ENCODE peak calls at places on chromosomes 11 and 22, in six cellular contexts. R, H, B, D, X and F are unnamed samples.

GRCh38 chr11:126391970-126392637 is 36.6 kb downstream of the ST3GAL4 start:
- DNase-seq in D (no peak), H (no peak), B (no peak), X (no peak), R (no peak), F (no peak)

GRCh38 chr11:1298695-1299492 is 10.5 kb downstream of the TOLLIP start:
- DNase-seq in X (peak; percentile 80), D (no peak), H (peak; percentile 46), R (peak; percentile 85), B (peak; percentile 90), F (no peak)

GRCh38 chr11:10990637-10991036 is 132.8 kb upstream of the ZBED5 start:
- DNase-seq in B (no peak), X (no peak), H (peak; percentile 7), D (no peak), R (no peak), F (no peak)

GRCh38 chr22:31659246-31659645 is 2.8 kb downstream of the PISD start:
- DNase-seq in H (peak; percentile 50), B (no peak), X (no peak), D (no peak), R (no peak), F (no peak)

GRCh38 chr11:74749127-74749964 is 697 bp downstream of the RNF169 start:
- DNase-seq in R (peak; percentile 54), D (no peak), X (peak; percentile 55), B (no peak), H (peak; percentile 53), F (no peak)

GRCh38 chr11:112165049-112165448 is 1.2 kb upstream of the IL18 start:
- DNase-seq in X (no peak), R (no peak), H (no peak), D (no peak), B (no peak), F (no peak)

GRCh38 chr22:33600595-33600994 is 319.7 kb downstream of the LARGE1 start:
- DNase-seq in R (no peak), B (no peak), X (no peak), D (no peak), H (no peak), F (no peak)

GRCh38 chr22:31995046-31995445 is 48.0 kb upstream of the SLC5A1 start:
- DNase-seq in D (no peak), R (no peak), X (no peak), B (no peak), H (no peak), F (no peak)

GRCh38 chr11:65500262-65501004 is 1.6 kb downstream of the MALAT1 start:
- DNase-seq in B (no peak), R (no peak), X (no peak), D (no peak), H (peak; percentile 41), F (no peak)

GRCh38 chr11:130786987-130787688 is 129.1 kb downstream of the SNX19 start:
- DNase-seq in R (no peak), D (no peak), H (peak; percentile 57), B (no peak), X (no peak), F (no peak)

GRCh38 chr22:36329217-36330078 is 58.3 kb downstream of the MYH9 start:
- DNase-seq in B (peak; percentile 97), H (peak; percentile 99), D (no peak), R (peak; percentile 51), X (peak; percentile 57), F (peak; percentile 66)

GRCh38 chr22:18104566-18104965 is 6.0 kb upstream of the TUBA8 start:
- DNase-seq in H (peak; percentile 26), D (no peak), X (no peak), B (no peak), R (no peak), F (no peak)

GRCh38 chr11:10382518-10382917 is 72.5 kb upstream of the AMPD3 start:
- DNase-seq in B (no peak), D (no peak), R (no peak), X (no peak), H (no peak), F (no peak)

GRCh38 chr11:78290293-78291176 is 101.8 kb downstream of the USP35 start:
- DNase-seq in R (peak; percentile 28), X (no peak), D (no peak), B (no peak), H (no peak), F (peak; percentile 72)

GRCh38 chr11:44638032-44638431 is 72.6 kb downstream of the CD82 start:
- DNase-seq in B (no peak), R (peak; percentile 24), H (no peak), X (no peak), D (no peak), F (peak; percentile 35)

GRCh38 chr11:115613986-115614625 is 109.9 kb upstream of the CADM1 start:
- DNase-seq in H (peak; percentile 87), D (no peak), R (no peak), X (no peak), B (no peak), F (no peak)

GRCh38 chr11:21169639-21170038 is 500.3 kb downstream of the NELL1 start:
- DNase-seq in D (no peak), X (no peak), B (no peak), H (no peak), R (no peak), F (no peak)

GRCh38 chr11:92346220-92346619 is 121.6 kb downstream of the FAT3 start:
- DNase-seq in B (no peak), R (no peak), X (no peak), D (no peak), H (no peak), F (no peak)

DNA sequence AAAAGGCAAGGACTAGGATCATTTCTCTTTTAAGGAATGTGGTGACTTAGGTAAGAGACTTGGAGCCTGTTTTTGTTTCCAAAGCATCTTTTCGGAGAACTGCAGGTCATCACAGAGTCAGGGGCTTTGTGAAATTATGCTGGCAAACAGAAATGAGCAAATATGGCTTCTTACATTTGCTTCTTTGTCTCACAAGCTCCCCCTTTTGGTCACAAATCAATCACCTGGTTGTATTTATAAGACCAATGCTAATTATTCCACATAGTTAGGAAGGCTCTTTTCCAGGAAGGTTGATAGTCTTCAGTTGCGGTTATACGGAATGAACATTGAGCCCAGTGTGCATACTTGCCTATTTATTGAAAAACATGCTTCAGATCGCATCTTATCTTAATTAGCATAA is 34.6 kb upstream of the CEP126 start:
- DNase-seq in D (no peak), X (no peak), R (no peak), H (peak; percentile 78), B (no peak), F (no peak)
- TF ChIP-seq CTCF in D (no peak), X (no peak), R (no peak), H (peak; percentile 63), B (no peak), F (no peak)

GRCh38 chr11:94613120-94613519 is 46.0 kb downstream of the PIWIL4 start:
- DNase-seq in H (no peak), R (no peak), D (no peak), X (no peak), B (no peak), F (no peak)
- TF ChIP-seq CTCF in H (no peak), R (no peak), D (no peak), X (no peak), B (no peak), F (no peak)

GRCh38 chr22:50270302-50271010 is at the start of gene MAPK11:
- DNase-seq in H (peak; percentile 72), R (peak; percentile 75), D (no peak), X (peak; percentile 73), B (no peak), F (no peak)

GRCh38 chr22:50268655-50269113 is 1.5 kb downstream of the MAPK11 start:
- DNase-seq in B (no peak), X (no peak), D (no peak), H (no peak), R (peak; percentile 81), F (no peak)

GRCh38 chr22:50266994-50267393 is 3.2 kb downstream of the MAPK11 start:
- DNase-seq in X (no peak), D (no peak), H (no peak), R (no peak), B (no peak), F (no peak)

GRCh38 chr22:50269573-50270301 is 443 bp downstream of the MAPK11 start:
- DNase-seq in R (no peak), H (peak; percentile 67), X (peak; percentile 53), B (no peak), D (no peak), F (no peak)

DNA sequence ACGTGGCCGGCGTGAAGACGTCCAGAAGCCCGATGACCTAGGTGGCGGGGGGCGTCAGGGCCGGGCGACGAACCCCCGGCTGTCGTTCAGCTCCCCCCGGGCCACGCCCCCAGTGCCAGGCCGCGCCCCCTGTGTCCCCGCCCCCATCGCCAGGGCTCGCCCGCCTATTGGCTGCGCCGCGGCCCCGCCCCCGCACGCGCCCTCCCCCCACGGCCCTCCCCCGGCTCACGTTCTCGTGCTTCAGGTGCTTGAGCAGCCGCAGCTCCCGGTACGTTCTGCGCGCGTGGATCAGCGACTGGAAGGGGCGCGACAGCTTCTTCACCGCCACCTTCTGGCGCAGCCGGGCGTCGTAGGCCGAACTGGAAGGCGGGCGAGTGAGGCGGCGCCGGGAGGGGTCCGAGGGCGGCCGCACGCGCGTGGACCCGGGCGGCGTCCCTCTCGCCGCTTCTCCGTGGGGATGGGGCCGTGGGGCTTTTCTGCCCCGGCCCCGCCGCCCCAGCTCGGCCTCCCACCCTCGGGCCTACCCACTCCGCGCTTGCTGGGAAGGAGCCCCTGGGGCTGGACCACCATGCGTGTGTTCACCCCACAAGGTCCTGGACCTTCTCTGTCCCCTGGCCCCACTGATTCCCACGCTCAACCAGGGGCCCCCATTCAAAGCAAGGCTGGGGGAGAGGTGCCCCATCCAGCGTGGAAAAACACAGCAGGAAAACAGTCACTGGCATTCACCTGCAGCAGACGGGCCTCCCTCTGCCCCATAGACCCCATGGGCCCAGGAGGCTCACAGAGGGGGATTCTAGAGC is 2.4 kb downstream of the MAPK11 start:
- DNase-seq in B (no peak), H (peak; percentile 51), X (peak; percentile 64), D (no peak), R (peak; percentile 72), F (no peak)
- TF ChIP-seq CTCF in B (no peak), H (peak; percentile 27), X (peak; percentile 35), D (no peak), R (no peak), F (no peak)

GRCh38 chr11:76695767-76696166 is 25.2 kb upstream of the LRRC32 start:
- DNase-seq in B (no peak), H (no peak), X (no peak), D (no peak), R (no peak), F (no peak)

GRCh38 chr11:76699461-76700091 is 29.0 kb upstream of the LRRC32 start:
- DNase-seq in B (no peak), D (no peak), X (no peak), R (no peak), H (peak; percentile 23), F (no peak)

GRCh38 chr11:76696756-76697155 is 26.2 kb upstream of the LRRC32 start:
- DNase-seq in D (no peak), B (no peak), R (no peak), H (no peak), X (no peak), F (no peak)

GRCh38 chr11:76700177-76701100 is 29.9 kb upstream of the LRRC32 start:
- DNase-seq in R (no peak), D (no peak), B (no peak), H (peak; percentile 93), X (no peak), F (no peak)

GRCh38 chr11:76698321-76699043 is 27.9 kb upstream of the LRRC32 start:
- DNase-seq in D (no peak), R (no peak), H (no peak), X (no peak), B (no peak), F (no peak)
- TF ChIP-seq CTCF in D (no peak), R (no peak), H (peak; percentile 22), X (no peak), B (no peak), F (no peak)

GRCh38 chr22:50190182-50190951 is 4.7 kb downstream of the TRABD start:
- DNase-seq in B (no peak), X (peak; percentile 84), H (peak; percentile 55), R (peak; percentile 88), D (no peak), F (peak; percentile 89)
- TF ChIP-seq CTCF in B (no peak), X (peak; percentile 45), H (peak; percentile 42), R (peak; percentile 37), D (no peak), F (peak; percentile 51)